ENCODE peak calls at places on chromosomes 5 and 9, in five cellular contexts. One of them, this sample, is unnamed.

GRCh38 chr9:112355305-112355953 is 22.0 kb upstream of the PTBP3 start:
- DNase-seq in lower lobe of right lung: peak; percentile 55
- DNase-seq in ovary: peak; percentile 46
- DNase-seq in thoracic aorta: no peak
- DNase-seq in K562: no peak
- DNase-seq in this sample: peak; percentile 10

GRCh38 chr5:167096816-167097215 is 1194.6 kb upstream of the WWC1 start:
- DNase-seq in K562: no peak
- DNase-seq in lower lobe of right lung: no peak
- DNase-seq in thoracic aorta: no peak
- DNase-seq in ovary: no peak
- DNase-seq in this sample: no peak

GRCh38 chr9:83231039-83231438 is 168.1 kb upstream of the RASEF start:
- DNase-seq in ovary: no peak
- DNase-seq in lower lobe of right lung: no peak
- DNase-seq in thoracic aorta: no peak
- DNase-seq in K562: no peak
- DNase-seq in this sample: no peak

GRCh38 chr9:16834817-16835216 is 35.7 kb downstream of the BNC2 start:
- DNase-seq in K562: no peak
- DNase-seq in thoracic aorta: no peak
- DNase-seq in ovary: no peak
- DNase-seq in lower lobe of right lung: no peak
- DNase-seq in this sample: no peak

GRCh38 chr9:136529516-136530471 is 16.1 kb downstream of the NOTCH1 start:
- DNase-seq in ovary: no peak
- DNase-seq in K562: no peak
- DNase-seq in thoracic aorta: no peak
- DNase-seq in lower lobe of right lung: no peak
- DNase-seq in this sample: no peak

GRCh38 chr9:91276513-91276912 is 85.2 kb downstream of the AUH start:
- DNase-seq in ovary: no peak
- DNase-seq in K562: no peak
- DNase-seq in lower lobe of right lung: no peak
- DNase-seq in thoracic aorta: no peak
- DNase-seq in this sample: no peak

GRCh38 chr5:150783422-150783928 is 4.9 kb downstream of the SMIM3 start:
- DNase-seq in thoracic aorta: no peak
- DNase-seq in ovary: peak; percentile 50
- DNase-seq in lower lobe of right lung: no peak
- DNase-seq in K562: no peak
- DNase-seq in this sample: no peak

GRCh38 chr9:72006481-72006880 is 53.9 kb downstream of the C9orf57 start:
- DNase-seq in ovary: no peak
- DNase-seq in K562: no peak
- DNase-seq in thoracic aorta: no peak
- DNase-seq in lower lobe of right lung: no peak
- DNase-seq in this sample: no peak

GRCh38 chr9:130872058-130872453 is 24.6 kb downstream of the QRFP start:
- DNase-seq in K562: no peak
- DNase-seq in ovary: no peak
- DNase-seq in lower lobe of right lung: no peak
- DNase-seq in thoracic aorta: no peak
- DNase-seq in this sample: no peak

GRCh38 chr9:127501821-127502343 is 50.6 kb downstream of the LRSAM1 start:
- DNase-seq in thoracic aorta: no peak
- DNase-seq in lower lobe of right lung: no peak
- DNase-seq in K562: no peak
- DNase-seq in ovary: no peak
- DNase-seq in this sample: no peak

DNA sequence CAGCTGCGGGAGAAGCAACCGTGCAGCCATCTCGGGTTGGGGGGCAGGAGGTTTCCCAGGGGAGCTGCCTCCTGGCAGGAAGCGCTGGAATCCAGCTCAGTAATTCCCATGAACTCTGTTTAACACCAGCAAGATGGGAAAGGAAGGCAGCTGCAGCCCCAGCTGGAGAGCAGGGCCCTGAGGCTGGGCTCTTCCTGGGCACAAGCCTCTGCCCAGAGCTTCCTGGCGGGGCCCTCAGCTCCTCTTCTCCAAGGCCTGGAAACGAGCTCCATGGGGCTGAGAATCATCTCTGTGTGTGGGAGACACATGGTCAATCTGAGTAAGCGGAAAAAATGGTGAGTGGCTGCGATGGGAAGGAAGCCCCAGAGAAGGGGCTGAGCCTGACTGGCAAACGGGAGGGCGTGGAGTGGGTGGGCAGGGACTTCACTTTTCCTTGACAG is 6.3 kb downstream of the MRPL36 start:
- DNase-seq in ovary: no peak
- DNase-seq in lower lobe of right lung: no peak
- DNase-seq in K562: no peak
- DNase-seq in thoracic aorta: no peak
- DNase-seq in this sample: no peak
- TF ChIP-seq CTCF in ovary: no peak
- TF ChIP-seq CTCF in lower lobe of right lung: no peak
- TF ChIP-seq CTCF in K562: no peak
- TF ChIP-seq CTCF in thoracic aorta: no peak
- TF ChIP-seq CTCF in this sample: no peak

GRCh38 chr9:126329476-126330275 is 3.0 kb downstream of the MVB12B start:
- DNase-seq in K562: no peak
- DNase-seq in thoracic aorta: no peak
- DNase-seq in ovary: no peak
- DNase-seq in lower lobe of right lung: no peak
- DNase-seq in this sample: no peak
- H3K4me1 ChIP-seq in K562: peaks cover 10% of the 10 kb centered on the region
- H3K4me1 ChIP-seq in thoracic aorta: peaks cover 11% of the 10 kb centered on the region
- H3K4me1 ChIP-seq in ovary: peaks cover 2% of the 10 kb centered on the region
- H3K4me1 ChIP-seq in lower lobe of right lung: peaks cover 56% of the 10 kb centered on the region
- H3K4me1 ChIP-seq in this sample: peaks cover 76% of the 10 kb centered on the region

GRCh38 chr5:68015381-68015780 is 200.2 kb upstream of the PIK3R1 start:
- DNase-seq in thoracic aorta: no peak
- DNase-seq in K562: no peak
- DNase-seq in lower lobe of right lung: no peak
- DNase-seq in ovary: no peak
- DNase-seq in this sample: no peak
- TF ChIP-seq CTCF in thoracic aorta: no peak
- TF ChIP-seq CTCF in K562: no peak
- TF ChIP-seq CTCF in lower lobe of right lung: no peak
- TF ChIP-seq CTCF in ovary: no peak
- TF ChIP-seq CTCF in this sample: no peak

DNA sequence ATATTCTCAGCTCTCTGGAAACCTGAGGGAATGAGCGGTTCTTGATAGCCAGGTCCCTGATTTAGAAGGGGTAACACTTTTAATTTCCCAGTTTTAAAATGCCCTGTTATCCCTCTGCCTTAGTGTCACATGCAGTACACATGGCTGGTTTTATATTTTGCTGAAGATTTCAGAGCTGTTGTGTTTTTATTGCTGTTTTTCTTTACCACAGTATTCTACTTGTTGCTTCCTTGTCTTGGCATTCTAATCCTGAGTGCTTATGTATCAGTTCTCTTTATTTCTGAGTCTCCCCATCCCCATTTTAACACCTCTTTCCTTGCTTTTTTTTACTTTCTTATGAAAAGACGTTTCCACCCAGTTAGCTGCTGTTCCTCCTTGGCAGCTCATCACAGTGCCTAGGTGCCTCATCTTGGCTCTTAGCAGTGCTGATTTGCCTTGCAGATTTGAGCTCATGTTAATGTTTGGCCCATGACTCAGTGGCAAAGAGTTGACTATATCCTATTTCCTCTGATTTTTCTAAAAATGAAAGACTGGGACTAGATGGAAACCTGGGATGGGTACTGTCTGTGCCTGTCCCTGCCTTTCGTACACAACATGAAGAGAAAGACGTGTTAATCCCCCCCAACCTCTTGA is 3.7 kb downstream of the MTRR start:
- DNase-seq in lower lobe of right lung: no peak
- DNase-seq in ovary: no peak
- DNase-seq in thoracic aorta: no peak
- DNase-seq in K562: no peak
- DNase-seq in this sample: no peak
- H3K4me1 ChIP-seq in lower lobe of right lung: peaks cover 31% of the 10 kb centered on the region
- H3K4me1 ChIP-seq in ovary: peaks cover 3% of the 10 kb centered on the region
- H3K4me1 ChIP-seq in thoracic aorta: peaks cover 9% of the 10 kb centered on the region
- H3K4me1 ChIP-seq in K562: peaks cover 6% of the 10 kb centered on the region
- H3K4me1 ChIP-seq in this sample: peaks cover 16% of the 10 kb centered on the region

GRCh38 chr5:72402959-72403628 is 82.9 kb downstream of the PTCD2 start:
- DNase-seq in thoracic aorta: peak; percentile 64
- DNase-seq in K562: no peak
- DNase-seq in lower lobe of right lung: no peak
- DNase-seq in ovary: no peak
- DNase-seq in this sample: no peak
- TF ChIP-seq CTCF in thoracic aorta: no peak
- TF ChIP-seq CTCF in K562: peak; percentile 23
- TF ChIP-seq CTCF in lower lobe of right lung: peak; percentile 48
- TF ChIP-seq CTCF in ovary: no peak
- TF ChIP-seq CTCF in this sample: peak; percentile 6